ENCODE peak calls at places on chromosomes 16 and 17, in four cellular contexts. Z, L, S and P are unnamed samples.

GRCh38 chr17:57849163-57849873 is 526 bp downstream of the MRPS23 start:
- DNase-seq in S (peak; percentile 49), Z (no peak), L (no peak), P (no peak)

GRCh38 chr17:43169561-43170139 is 1.4 kb upstream of the NBR1 start:
- DNase-seq in Z (peak; percentile 84), L (no peak), S (peak; percentile 49), P (no peak)

GRCh38 chr17:40605301-40605700 is 40.0 kb upstream of the CCR7 start:
- DNase-seq in L (no peak), Z (no peak), S (no peak), P (no peak)

GRCh38 chr17:20234266-20234665 is 225.1 kb downstream of the SPECC1 start:
- DNase-seq in S (no peak), L (no peak), Z (no peak), P (no peak)

GRCh38 chr16:49956915-49957314 is 68.1 kb upstream of the CNEP1R1 start:
- DNase-seq in L (no peak), Z (no peak), S (no peak), P (no peak)

GRCh38 chr17:80132906-80133625 is 13.9 kb downstream of the EIF4A3 start:
- DNase-seq in Z (no peak), S (no peak), L (no peak), P (no peak)

GRCh38 chr17:58161566-58161965 is 5.2 kb upstream of the OR4D2 start:
- DNase-seq in S (no peak), Z (no peak), L (no peak), P (no peak)

GRCh38 chr16:28596840-28597691 is at the start of gene SULT1A2:
- DNase-seq in S (no peak), Z (peak; percentile 83), L (no peak), P (no peak)

GRCh38 chr16:27254262-27254811 is 14.2 kb downstream of the NSMCE1 start:
- DNase-seq in S (no peak), Z (no peak), L (no peak), P (peak; percentile 70)

GRCh38 chr17:81511550-81511799 is 1.1 kb downstream of the ACTG1 start:
- DNase-seq in L (no peak), S (no peak), Z (no peak), P (no peak)

GRCh38 chr16:760498-761343 is at the start of gene MSLN:
- DNase-seq in S (no peak), Z (peak; percentile 61), L (no peak), P (no peak)

GRCh38 chr16:84898447-84898846 is 78.7 kb downstream of the CRISPLD2 start:
- DNase-seq in S (no peak), L (no peak), Z (no peak), P (no peak)

GRCh38 chr16:35391328-35391727 is 1931.9 kb downstream of the TP53TG3F start:
- DNase-seq in Z (peak; percentile 43), S (peak; percentile 33), L (peak; percentile 52), P (no peak)
- TF ChIP-seq TCF12 in Z (no peak), S (no peak), L (no peak), P (no peak)

GRCh38 chr17:48625502-48626201 is 506 bp downstream of the HOXB9 start:
- DNase-seq in Z (no peak), L (peak; percentile 77), S (no peak), P (no peak)
- TF ChIP-seq TCF12 in Z (no peak), L (no peak), S (no peak), P (no peak)

GRCh38 chr17:35725917-35726608 is 5.4 kb upstream of the RASL10B start:
- DNase-seq in L (no peak), S (no peak), Z (no peak), P (no peak)
- TF ChIP-seq TCF12 in L (no peak), S (peak; percentile 52), Z (no peak), P (no peak)

GRCh38 chr17:9269350-9270035 is 248.2 kb downstream of the NTN1 start:
- DNase-seq in L (no peak), Z (no peak), S (no peak), P (no peak)

GRCh38 chr17:9268546-9268945 is 247.2 kb downstream of the NTN1 start:
- DNase-seq in S (no peak), Z (no peak), L (no peak), P (no peak)

GRCh38 chr17:9266769-9267168 is 245.5 kb downstream of the NTN1 start:
- DNase-seq in S (no peak), L (no peak), Z (no peak), P (no peak)

GRCh38 chr17:9270921-9271320 is 249.6 kb downstream of the NTN1 start:
- DNase-seq in S (no peak), Z (no peak), L (no peak), P (no peak)

GRCh38 chr17:9266031-9266680 is 244.8 kb downstream of the NTN1 start:
- DNase-seq in S (no peak), L (no peak), Z (no peak), P (no peak)
- TF ChIP-seq TCF12 in S (no peak), L (no peak), Z (no peak), P (no peak)

GRCh38 chr17:77694391-77695363 is 263.8 kb upstream of the TNRC6C start:
- DNase-seq in S (no peak), L (peak; percentile 39), Z (no peak), P (no peak)

GRCh38 chr17:77693776-77694175 is 264.7 kb upstream of the TNRC6C start:
- DNase-seq in L (no peak), Z (no peak), S (no peak), P (no peak)

GRCh38 chr17:77693301-77693700 is 265.2 kb upstream of the TNRC6C start:
- DNase-seq in L (no peak), Z (no peak), S (no peak), P (no peak)

GRCh38 chr17:77691216-77692085 is 267.1 kb upstream of the TNRC6C start:
- DNase-seq in Z (no peak), S (peak; percentile 69), L (no peak), P (no peak)

GRCh38 chr17:77692571-77693161 is 265.8 kb upstream of the TNRC6C start:
- DNase-seq in S (no peak), L (no peak), Z (no peak), P (no peak)
- TF ChIP-seq TCF12 in S (no peak), L (no peak), Z (no peak), P (no peak)

DNA sequence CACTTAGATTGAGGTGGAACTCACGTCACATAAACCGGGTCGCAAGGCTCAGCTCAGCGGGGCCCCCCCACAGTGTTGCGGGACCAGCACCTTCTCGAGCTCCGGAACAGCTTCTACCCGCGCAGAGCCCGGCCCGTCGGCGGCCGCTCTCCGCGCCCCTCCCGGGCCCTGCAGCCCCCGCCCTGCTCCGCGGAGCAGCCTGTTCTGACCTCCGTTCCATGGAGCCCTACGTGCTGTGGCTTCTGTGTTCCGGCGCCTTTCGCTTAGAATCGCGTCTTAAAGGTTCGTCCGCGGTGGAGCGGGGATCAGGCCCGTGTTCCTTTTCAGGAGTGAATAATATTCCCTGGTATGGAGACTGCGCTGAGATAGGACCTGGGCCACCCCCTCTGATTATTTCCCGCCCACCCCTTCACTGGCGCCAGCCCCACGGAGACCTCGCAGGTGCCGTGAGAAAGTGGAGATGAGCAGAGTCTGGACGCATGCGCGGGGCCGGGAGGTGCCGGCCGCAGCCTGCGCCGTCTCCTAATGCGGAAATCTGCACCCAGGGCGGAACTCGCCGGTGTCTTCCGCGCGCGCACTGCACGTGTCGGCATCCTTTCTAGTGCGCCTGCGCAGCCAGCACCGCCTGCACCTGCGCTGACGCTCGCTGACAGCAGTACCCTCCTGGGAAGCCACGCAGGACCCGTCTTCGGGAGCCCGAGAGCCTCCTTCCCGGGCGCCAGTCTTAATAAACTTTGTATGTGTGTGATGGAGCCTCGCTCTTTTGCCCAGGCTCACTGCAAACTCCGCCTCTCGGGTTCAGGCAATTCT is 30.9 kb downstream of the ZNF778 start:
- DNase-seq in Z (no peak), L (peak; percentile 59), S (peak; percentile 40), P (no peak)
- TF ChIP-seq TCF12 in Z (no peak), L (no peak), S (no peak), P (no peak)

GRCh38 chr16:2429037-2429770 is at the start of gene CCNF:
- DNase-seq in L (peak; percentile 99), S (peak; percentile 100), Z (peak; percentile 85), P (peak; percentile 71)

GRCh38 chr16:2428787-2429036 is 535 bp upstream of the CCNF start:
- DNase-seq in L (no peak), Z (no peak), S (no peak), P (no peak)

GRCh38 chr16:2432286-2432685 is 3.0 kb downstream of the CCNF start:
- DNase-seq in Z (no peak), L (no peak), S (no peak), P (no peak)

GRCh38 chr16:2428051-2428786 is 1.0 kb upstream of the CCNF start:
- DNase-seq in S (peak; percentile 68), Z (no peak), L (peak; percentile 77), P (no peak)

DNA sequence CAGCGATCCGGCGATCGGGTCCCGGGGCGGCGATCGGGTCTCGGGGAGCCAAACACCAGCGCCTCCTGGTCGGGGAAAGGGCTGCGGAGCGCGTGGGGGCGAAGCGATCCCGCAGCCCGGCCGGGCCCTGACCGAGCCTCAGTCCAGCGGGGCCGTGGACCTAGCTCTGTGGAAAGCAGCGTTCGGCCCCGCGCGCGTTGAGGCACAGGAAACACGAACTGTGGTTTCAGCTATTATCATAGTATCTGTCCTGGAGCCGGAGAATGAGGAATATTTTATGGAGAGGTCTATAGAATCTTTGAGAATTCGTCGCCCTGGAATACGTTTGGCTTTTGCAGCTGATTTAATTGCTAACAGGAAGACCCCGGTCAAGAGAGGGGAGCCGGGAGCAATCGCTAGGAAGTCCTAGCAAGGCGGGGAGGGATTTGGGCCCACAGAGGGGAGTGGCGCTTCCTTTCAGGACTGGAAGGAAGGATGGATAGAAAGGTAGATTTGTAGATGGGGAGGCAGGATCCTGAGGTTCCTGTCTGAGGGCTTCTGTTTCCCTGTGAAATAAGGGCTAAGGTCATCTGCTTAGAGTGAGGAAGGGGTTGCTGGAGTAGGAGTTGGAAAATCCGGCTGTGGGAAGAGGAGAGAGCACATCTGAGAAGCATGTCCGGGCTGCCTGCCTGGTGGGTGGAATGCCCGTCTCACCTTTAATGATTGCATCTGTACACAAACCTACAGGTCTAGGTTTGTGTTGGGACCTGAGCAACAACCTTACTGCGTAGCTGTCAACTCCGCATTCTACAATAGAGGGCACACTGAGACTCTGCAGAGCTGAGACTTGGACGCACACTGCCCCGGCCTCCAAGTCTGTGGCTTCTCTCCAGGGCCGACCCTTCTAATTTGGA is 770 bp downstream of the CCNF start:
- DNase-seq in S (peak; percentile 51), Z (peak; percentile 54), L (no peak), P (no peak)
- TF ChIP-seq TCF12 in S (no peak), Z (no peak), L (no peak), P (no peak)